ENCODE peak calls at places on chromosomes 13 and 19, in seven cellular contexts. C is tibial artery; I is left ventricle myocardium inferior; Q is right cardiac atrium; Y is naive thymus-derived CD8-positive, alpha-beta T cell; E is pulmonary artery endothelial cell; H is EH. A is an unnamed sample.

GRCh38 chr13:20360835-20361412 is 128.8 kb upstream of the GJB6 start:
- DNase-seq in C (no peak), I (no peak), Q (no peak), Y (no peak), E (no peak), H (peak; percentile 43), A (no peak)

GRCh38 chr19:7831452-7831851 is 1.4 kb downstream of the EVI5L start:
- DNase-seq in C (no peak), I (no peak), Q (no peak), Y (no peak), E (no peak), H (peak; percentile 44), A (peak; percentile 63)

GRCh38 chr19:40691421-40692211 is 1.2 kb upstream of the NUMBL start:
- DNase-seq in C (no peak), I (no peak), Q (no peak), Y (no peak), E (no peak), H (no peak), A (no peak)

GRCh38 chr19:33192010-33192409 is 2.1 kb upstream of the LRP3 start:
- DNase-seq in C (no peak), I (no peak), Q (no peak), Y (no peak), E (no peak), H (no peak), A (no peak)

GRCh38 chr19:29845576-29846176 is 33.9 kb downstream of the CCNE1 start:
- DNase-seq in C (no peak), I (no peak), Q (no peak), Y (no peak), E (no peak), H (peak; percentile 57), A (peak; percentile 17)

GRCh38 chr13:79673310-79673992 is 192.5 kb downstream of the NDFIP2 start:
- DNase-seq in C (no peak), I (no peak), Q (no peak), Y (no peak), E (no peak), H (no peak), A (no peak)

GRCh38 chr19:47036233-47036651 is 12.2 kb downstream of the TMEM160 start:
- DNase-seq in C (no peak), I (no peak), Q (no peak), Y (no peak), E (no peak), H (no peak), A (no peak)

GRCh38 chr19:13398780-13399726 is 107.2 kb downstream of the CACNA1A start:
- DNase-seq in C (no peak), I (peak; percentile 19), Q (peak; percentile 19), Y (no peak), E (peak; percentile 49), H (peak; percentile 92), A (peak; percentile 66)

GRCh38 chr19:50437862-50438449 is 5.3 kb downstream of the MYBPC2 start:
- DNase-seq in C (no peak), I (no peak), Q (no peak), Y (no peak), E (no peak), H (no peak), A (no peak)

GRCh38 chr13:106534844-106535551 is 464 bp downstream of the EFNB2 start:
- DNase-seq in C (peak; percentile 22), I (peak; percentile 17), Q (peak; percentile 37), Y (peak; percentile 3), E (no peak), H (peak; percentile 21), A (peak; percentile 41)

GRCh38 chr19:45079063-45079910 is at the start of gene GEMIN7:
- DNase-seq in C (peak; percentile 72), I (peak; percentile 77), Q (peak; percentile 66), Y (peak; percentile 71), E (peak; percentile 27), H (peak; percentile 68), A (peak; percentile 86)